ENCODE peak calls at places on chromosomes 16 and 17, in seven cellular contexts. V, R, A, J, Q, X and I are unnamed samples.

GRCh38 chr17:8857919-8858318 is 9.6 kb downstream of the PIK3R6 start:
- DNase-seq in V (no peak), R (no peak), A (no peak), J (no peak), Q (no peak), X (peak; percentile 95), I (peak; percentile 42)

GRCh38 chr17:44496815-44497214 is 6.4 kb downstream of the GPATCH8 start:
- DNase-seq in V (no peak), R (no peak), A (no peak), J (no peak), Q (no peak), X (no peak), I (no peak)

GRCh38 chr17:77083547-77083946 is 57.2 kb upstream of the SEC14L1 start:
- DNase-seq in V (no peak), R (no peak), A (no peak), J (no peak), Q (no peak), X (no peak), I (no peak)

GRCh38 chr16:3577302-3577752 is at the start of gene NLRC3:
- DNase-seq in V (no peak), R (no peak), A (no peak), J (no peak), Q (no peak), X (no peak), I (no peak)

GRCh38 chr17:45147102-45147580 is 1.1 kb upstream of the HEXIM1 start:
- DNase-seq in V (no peak), R (peak; percentile 66), A (no peak), J (no peak), Q (no peak), X (no peak), I (peak; percentile 62)

GRCh38 chr17:4978720-4979119 is 8.8 kb downstream of the CAMTA2 start:
- DNase-seq in V (no peak), R (no peak), A (no peak), J (no peak), Q (no peak), X (no peak), I (no peak)

GRCh38 chr16:79808731-79809130 is 208.2 kb upstream of the MAF start:
- DNase-seq in V (no peak), R (no peak), A (no peak), J (no peak), Q (no peak), X (no peak), I (no peak)

GRCh38 chr17:9488556-9488955 is 87.1 kb downstream of the STX8 start:
- DNase-seq in V (no peak), R (no peak), A (no peak), J (no peak), Q (no peak), X (no peak), I (peak; percentile 32)

GRCh38 chr16:16099320-16099719 is 124.0 kb downstream of the ABCC6 start:
- DNase-seq in V (no peak), R (no peak), A (no peak), J (no peak), Q (no peak), X (no peak), I (no peak)

GRCh38 chr16:10871157-10871991 is 5.6 kb upstream of the CIITA start:
- DNase-seq in V (peak; percentile 41), R (no peak), A (peak; percentile 28), J (no peak), Q (no peak), X (peak; percentile 86), I (peak; percentile 92)

GRCh38 chr17:69820881-69821473 is 254.0 kb upstream of the KCNJ16 start:
- DNase-seq in V (no peak), R (no peak), A (no peak), J (no peak), Q (no peak), X (no peak), I (no peak)

GRCh38 chr16:23509763-23510153 is 536 bp downstream of the GGA2 start:
- DNase-seq in V (no peak), R (no peak), A (no peak), J (no peak), Q (no peak), X (no peak), I (peak; percentile 39)

GRCh38 chr17:72390675-72391501 is 270.1 kb downstream of the SOX9 start:
- DNase-seq in V (no peak), R (no peak), A (no peak), J (no peak), Q (no peak), X (no peak), I (peak; percentile 88)

DNA sequence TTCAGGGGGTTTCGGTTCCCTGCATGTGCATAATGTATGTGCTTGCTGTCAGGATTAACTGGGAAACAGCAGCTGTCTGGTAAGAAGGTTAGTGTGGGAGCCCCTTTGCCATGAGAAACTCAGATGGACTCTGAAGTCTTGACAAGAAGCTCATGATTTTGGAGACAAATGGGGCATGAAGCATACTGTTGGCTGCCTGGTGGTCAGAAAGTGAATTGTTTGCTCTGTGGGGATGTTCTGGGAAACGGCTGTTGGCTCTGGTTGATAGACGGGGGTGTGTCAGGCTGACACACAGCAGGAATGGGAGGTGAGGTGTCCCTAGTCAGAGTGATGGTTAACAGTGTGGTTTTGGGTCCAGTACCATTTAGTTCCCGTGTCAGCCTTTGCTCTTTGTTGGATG is 252.5 kb upstream of the EEF2KMT start:
- DNase-seq in V (no peak), R (no peak), A (no peak), J (peak; percentile 2), Q (no peak), X (no peak), I (no peak)
- TF ChIP-seq CEBPB in V (no peak), R (no peak), A (no peak), J (no peak), Q (no peak), X (no peak), I (no peak)

GRCh38 chr17:13940858-13941665 is 128.2 kb upstream of the COX10 start:
- DNase-seq in V (peak; percentile 46), R (peak; percentile 10), A (no peak), J (no peak), Q (no peak), X (no peak), I (peak; percentile 32)

GRCh38 chr17:13943859-13944258 is 125.4 kb upstream of the COX10 start:
- DNase-seq in V (no peak), R (no peak), A (no peak), J (no peak), Q (no peak), X (no peak), I (no peak)

GRCh38 chr17:13933597-13934276 is 135.6 kb upstream of the COX10 start:
- DNase-seq in V (no peak), R (no peak), A (peak; percentile 46), J (no peak), Q (no peak), X (no peak), I (no peak)

GRCh38 chr17:13941781-13942180 is 127.5 kb upstream of the COX10 start:
- DNase-seq in V (no peak), R (no peak), A (no peak), J (no peak), Q (no peak), X (no peak), I (no peak)

GRCh38 chr17:13939222-13939621 is 130.1 kb upstream of the COX10 start:
- DNase-seq in V (no peak), R (no peak), A (no peak), J (no peak), Q (no peak), X (no peak), I (no peak)
- TF ChIP-seq CEBPB in V (no peak), R (no peak), A (no peak), J (no peak), Q (no peak), X (no peak), I (no peak)

GRCh38 chr16:4892356-4893102 is 44.4 kb downstream of the PPL start:
- DNase-seq in V (no peak), R (no peak), A (no peak), J (no peak), Q (peak; percentile 37), X (no peak), I (peak; percentile 48)
- TF ChIP-seq CEBPB in V (no peak), R (no peak), A (no peak), J (no peak), Q (no peak), X (no peak), I (no peak)

GRCh38 chr16:85528528-85529387 is 84.4 kb upstream of the GSE1 start:
- DNase-seq in V (no peak), R (peak; percentile 60), A (no peak), J (no peak), Q (peak; percentile 83), X (no peak), I (no peak)

GRCh38 chr16:85525464-85526117 is 87.5 kb upstream of the GSE1 start:
- DNase-seq in V (no peak), R (no peak), A (peak; percentile 61), J (no peak), Q (no peak), X (no peak), I (no peak)

GRCh38 chr16:85526132-85526731 is 86.9 kb upstream of the GSE1 start:
- DNase-seq in V (no peak), R (no peak), A (peak; percentile 53), J (no peak), Q (no peak), X (no peak), I (no peak)

GRCh38 chr16:85527767-85528297 is 85.3 kb upstream of the GSE1 start:
- DNase-seq in V (no peak), R (no peak), A (no peak), J (no peak), Q (no peak), X (no peak), I (no peak)

GRCh38 chr16:85527042-85527766 is 85.9 kb upstream of the GSE1 start:
- DNase-seq in V (no peak), R (no peak), A (no peak), J (no peak), Q (peak; percentile 45), X (no peak), I (no peak)
- TF ChIP-seq CEBPB in V (no peak), R (no peak), A (no peak), J (no peak), Q (no peak), X (no peak), I (no peak)

GRCh38 chr17:3683054-3683511 is 12.9 kb downstream of the P2RX5 start:
- DNase-seq in V (peak; percentile 53), R (peak; percentile 93), A (peak; percentile 27), J (no peak), Q (peak; percentile 69), X (peak; percentile 48), I (no peak)
- TF ChIP-seq CEBPB in V (no peak), R (no peak), A (no peak), J (no peak), Q (no peak), X (no peak), I (no peak)

GRCh38 chr17:47264171-47264570 is 10.5 kb downstream of the ITGB3 start:
- DNase-seq in V (no peak), R (no peak), A (no peak), J (no peak), Q (no peak), X (no peak), I (no peak)
- TF ChIP-seq CEBPB in V (no peak), R (no peak), A (no peak), J (no peak), Q (no peak), X (no peak), I (no peak)